ENCODE peak calls at places on chromosomes 12 and 14, in seven cellular contexts. O, T, Y, N, S, E and A are unnamed samples.

GRCh38 chr14:50619569-50620141 is 48.5 kb downstream of the SAV1 start:
- DNase-seq in S (no peak), N (peak; percentile 54), O (peak; percentile 44), T (no peak), E (peak; percentile 26), Y (peak; percentile 48), A (peak; percentile 51)

GRCh38 chr12:1932264-1932777 is 13.9 kb upstream of the CACNA2D4 start:
- DNase-seq in N (peak; percentile 13), O (no peak), Y (no peak), T (no peak), S (no peak), E (no peak), A (no peak)

GRCh38 chr14:74462993-74463392 is 30.1 kb downstream of the NPC2 start:
- DNase-seq in E (no peak), T (no peak), S (no peak), Y (no peak), N (no peak), O (no peak), A (no peak)

GRCh38 chr12:72313757-72314270 is 41.6 kb downstream of the TRHDE start:
- DNase-seq in O (no peak), T (no peak), Y (no peak), N (no peak), S (no peak), E (no peak), A (no peak)

GRCh38 chr12:109483346-109483745 is 5.9 kb downstream of the UBE3B start:
- DNase-seq in Y (no peak), S (no peak), N (no peak), O (no peak), E (no peak), T (no peak), A (no peak)

GRCh38 chr12:14886271-14886670 is 617 bp upstream of the MGP start:
- DNase-seq in E (no peak), N (no peak), Y (no peak), S (no peak), O (no peak), T (no peak), A (no peak)

GRCh38 chr12:108832730-108833354 is 24.5 kb downstream of the SSH1 start:
- DNase-seq in Y (peak; percentile 92), O (no peak), N (no peak), E (peak; percentile 91), T (no peak), S (no peak), A (no peak)

GRCh38 chr12:14249368-14249767 is 116.1 kb upstream of the ATF7IP start:
- DNase-seq in N (no peak), E (no peak), Y (no peak), T (no peak), O (no peak), S (peak; percentile 24), A (no peak)

GRCh38 chr12:105292705-105293104 is 37.8 kb upstream of the C12orf75 start:
- DNase-seq in T (no peak), E (no peak), Y (peak; percentile 41), O (no peak), S (no peak), N (no peak), A (no peak)